ENCODE peak calls at places on chromosomes 5 and 9, in five cellular contexts. One of them, this sample, is unnamed.
A peak's percentile ranks its signal among the peaks of the same experiment; 100 is the strongest.

GRCh38 chr5:145936401-145937131 is at the start of gene SH3RF2:
- DNase-seq in neuronal stem cell: peak; percentile 78
- DNase-seq in H1: peak; percentile 95
- DNase-seq in H9: peak; percentile 97
- DNase-seq in trophoblast cell: peak; percentile 46
- DNase-seq in this sample: peak; percentile 74

GRCh38 chr9:127826253-127826913 is 23.7 kb downstream of the FPGS start:
- DNase-seq in neuronal stem cell: no peak
- DNase-seq in H1: no peak
- DNase-seq in H9: no peak
- DNase-seq in trophoblast cell: no peak
- DNase-seq in this sample: no peak

GRCh38 chr5:138035605-138036537 is 3.0 kb upstream of the FAM13B start:
- DNase-seq in neuronal stem cell: peak; percentile 76
- DNase-seq in H1: peak; percentile 57
- DNase-seq in H9: peak; percentile 75
- DNase-seq in trophoblast cell: peak; percentile 98
- DNase-seq in this sample: peak; percentile 92

GRCh38 chr5:177399903-177400868 is at the start of gene PFN3:
- DNase-seq in neuronal stem cell: no peak
- DNase-seq in H1: no peak
- DNase-seq in H9: peak; percentile 61
- DNase-seq in trophoblast cell: peak; percentile 25
- DNase-seq in this sample: no peak

GRCh38 chr5:64612349-64612961 is 77.8 kb upstream of the SHISAL2B start:
- DNase-seq in neuronal stem cell: peak; percentile 59
- DNase-seq in H1: no peak
- DNase-seq in H9: peak; percentile 36
- DNase-seq in trophoblast cell: peak; percentile 75
- DNase-seq in this sample: peak; percentile 69

GRCh38 chr5:140055152-140055551 is 12.1 kb upstream of the NRG2 start:
- DNase-seq in neuronal stem cell: no peak
- DNase-seq in H1: no peak
- DNase-seq in H9: no peak
- DNase-seq in trophoblast cell: no peak
- DNase-seq in this sample: no peak

GRCh38 chr5:14004598-14005394 is 60.3 kb upstream of the DNAH5 start:
- DNase-seq in neuronal stem cell: no peak
- DNase-seq in H1: no peak
- DNase-seq in H9: no peak
- DNase-seq in trophoblast cell: no peak
- DNase-seq in this sample: no peak

GRCh38 chr9:114140850-114141249 is 14.5 kb upstream of the COL27A1 start:
- DNase-seq in neuronal stem cell: no peak
- DNase-seq in H1: no peak
- DNase-seq in H9: no peak
- DNase-seq in trophoblast cell: no peak
- DNase-seq in this sample: no peak

GRCh38 chr9:33225319-33226152 is 14.4 kb upstream of the SPINK4 start:
- DNase-seq in neuronal stem cell: peak; percentile 54
- DNase-seq in H1: peak; percentile 60
- DNase-seq in H9: no peak
- DNase-seq in trophoblast cell: peak; percentile 96
- DNase-seq in this sample: peak; percentile 79

GRCh38 chr5:141772281-141772680 is 90.3 kb upstream of the ARAP3 start:
- DNase-seq in neuronal stem cell: no peak
- DNase-seq in H1: no peak
- DNase-seq in H9: no peak
- DNase-seq in trophoblast cell: no peak
- DNase-seq in this sample: no peak

DNA sequence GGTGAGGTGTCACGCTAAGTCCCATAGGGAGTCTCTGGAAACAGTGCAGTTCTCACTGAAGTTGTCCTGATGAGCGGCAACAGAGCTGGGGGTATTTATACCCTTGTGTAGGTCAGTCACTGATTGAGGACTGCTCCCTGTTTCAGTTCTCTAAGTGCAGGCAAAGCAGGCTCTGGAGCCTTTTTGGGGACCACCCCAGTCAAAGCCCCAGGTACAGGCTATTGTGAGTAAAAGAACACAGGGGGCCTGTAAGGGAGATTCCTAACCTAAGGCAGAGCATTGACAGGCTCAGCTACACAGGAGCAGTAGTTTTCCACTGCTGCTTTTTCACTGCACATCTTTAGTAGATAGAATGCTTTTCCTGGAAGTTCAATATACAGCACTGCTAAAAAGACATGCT is 221.3 kb downstream of the ESM1 start:
- DNase-seq in neuronal stem cell: no peak
- DNase-seq in H1: no peak
- DNase-seq in H9: no peak
- DNase-seq in trophoblast cell: no peak
- DNase-seq in this sample: no peak
- H4K8ac ChIP-seq in neuronal stem cell: no peak overlapping the region
- H4K8ac ChIP-seq in H1: no peak overlapping the region
- H4K8ac ChIP-seq in H9: no peak overlapping the region
- H4K8ac ChIP-seq in trophoblast cell: no peak overlapping the region
- H4K8ac ChIP-seq in this sample: no peak overlapping the region

DNA sequence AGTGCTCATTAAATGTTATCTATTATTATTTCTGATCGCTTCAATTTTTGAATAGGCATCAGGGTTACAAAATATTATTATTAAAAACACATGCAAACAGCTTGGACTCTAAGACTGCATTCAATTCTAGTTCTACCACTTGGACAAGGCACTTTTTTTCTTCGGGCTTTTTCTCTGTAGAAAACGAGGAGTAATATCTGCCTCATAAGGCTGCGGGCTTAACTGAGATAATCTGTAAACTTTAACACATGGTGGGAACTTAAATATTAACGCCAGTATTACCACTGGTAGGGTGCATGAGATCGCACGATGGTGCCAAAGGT is 511 bp upstream of the SPDL1 start:
- DNase-seq in neuronal stem cell: no peak
- DNase-seq in H1: no peak
- DNase-seq in H9: no peak
- DNase-seq in trophoblast cell: no peak
- DNase-seq in this sample: no peak
- H2BK12ac ChIP-seq in neuronal stem cell: no peak overlapping the region
- H2BK12ac ChIP-seq in H1: no peak overlapping the region
- H2BK12ac ChIP-seq in H9: no peak overlapping the region
- H2BK12ac ChIP-seq in trophoblast cell: no peak overlapping the region
- H2BK12ac ChIP-seq in this sample: no peak overlapping the region

GRCh38 chr9:104794070-104794469 is 30.1 kb downstream of the NIPSNAP3B start:
- DNase-seq in neuronal stem cell: no peak
- DNase-seq in H1: peak; percentile 22
- DNase-seq in H9: no peak
- DNase-seq in trophoblast cell: no peak
- DNase-seq in this sample: no peak
- H2AFZ ChIP-seq in neuronal stem cell: no peak overlapping the region
- H2AFZ ChIP-seq in H1: no peak overlapping the region
- H2AFZ ChIP-seq in H9: no peak overlapping the region
- H2AFZ ChIP-seq in trophoblast cell: no peak overlapping the region
- H2AFZ ChIP-seq in this sample: no peak overlapping the region

GRCh38 chr5:96339862-96340261 is 93.2 kb downstream of the PCSK1 start:
- DNase-seq in neuronal stem cell: no peak
- DNase-seq in H1: no peak
- DNase-seq in H9: no peak
- DNase-seq in trophoblast cell: no peak
- DNase-seq in this sample: no peak

GRCh38 chr5:96337048-96337781 is 95.8 kb downstream of the PCSK1 start:
- DNase-seq in neuronal stem cell: no peak
- DNase-seq in H1: no peak
- DNase-seq in H9: no peak
- DNase-seq in trophoblast cell: peak; percentile 70
- DNase-seq in this sample: no peak

GRCh38 chr5:96340357-96340756 is 92.7 kb downstream of the PCSK1 start:
- DNase-seq in neuronal stem cell: no peak
- DNase-seq in H1: no peak
- DNase-seq in H9: no peak
- DNase-seq in trophoblast cell: no peak
- DNase-seq in this sample: no peak

GRCh38 chr5:96338089-96338488 is 95.0 kb downstream of the PCSK1 start:
- DNase-seq in neuronal stem cell: no peak
- DNase-seq in H1: no peak
- DNase-seq in H9: no peak
- DNase-seq in trophoblast cell: no peak
- DNase-seq in this sample: no peak

GRCh38 chr5:96338624-96339023 is 94.4 kb downstream of the PCSK1 start:
- DNase-seq in neuronal stem cell: no peak
- DNase-seq in H1: no peak
- DNase-seq in H9: no peak
- DNase-seq in trophoblast cell: no peak
- DNase-seq in this sample: no peak
- H4K8ac ChIP-seq in neuronal stem cell: no peak overlapping the region
- H4K8ac ChIP-seq in H1: no peak overlapping the region
- H4K8ac ChIP-seq in H9: no peak overlapping the region
- H4K8ac ChIP-seq in trophoblast cell: no peak overlapping the region
- H4K8ac ChIP-seq in this sample: no peak overlapping the region

DNA sequence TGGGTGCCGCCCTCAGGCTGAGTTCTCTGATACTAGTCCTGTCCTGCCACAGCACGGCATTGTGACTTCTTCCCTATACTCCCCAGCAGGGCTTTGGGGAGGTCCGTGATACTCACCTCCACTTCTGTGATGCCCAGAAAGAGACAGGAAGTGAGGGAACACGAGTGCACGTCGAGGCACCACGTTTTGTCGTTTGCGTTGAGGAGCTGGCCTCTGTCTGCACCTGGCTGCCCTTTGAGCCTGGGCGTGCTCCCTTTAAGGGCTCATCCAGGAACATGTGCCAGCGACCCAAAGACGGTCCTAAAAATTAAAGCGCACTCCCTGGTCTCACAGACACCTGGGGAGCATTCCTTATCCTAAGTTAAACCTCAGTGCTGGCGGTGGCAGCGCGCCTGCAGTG is 8.7 kb upstream of the IRX4 start:
- DNase-seq in neuronal stem cell: no peak
- DNase-seq in H1: no peak
- DNase-seq in H9: no peak
- DNase-seq in trophoblast cell: no peak
- DNase-seq in this sample: no peak
- H2BK12ac ChIP-seq in neuronal stem cell: no peak overlapping the region
- H2BK12ac ChIP-seq in H1: peak overlapping the region; percentile 39
- H2BK12ac ChIP-seq in H9: no peak overlapping the region
- H2BK12ac ChIP-seq in trophoblast cell: no peak overlapping the region
- H2BK12ac ChIP-seq in this sample: no peak overlapping the region

GRCh38 chr5:39099831-39100230 is 25.6 kb upstream of the RICTOR start:
- DNase-seq in neuronal stem cell: no peak
- DNase-seq in H1: no peak
- DNase-seq in H9: no peak
- DNase-seq in trophoblast cell: peak; percentile 16
- DNase-seq in this sample: no peak
- H2AFZ ChIP-seq in neuronal stem cell: no peak overlapping the region
- H2AFZ ChIP-seq in H1: no peak overlapping the region
- H2AFZ ChIP-seq in H9: no peak overlapping the region
- H2AFZ ChIP-seq in trophoblast cell: no peak overlapping the region
- H2AFZ ChIP-seq in this sample: no peak overlapping the region

DNA sequence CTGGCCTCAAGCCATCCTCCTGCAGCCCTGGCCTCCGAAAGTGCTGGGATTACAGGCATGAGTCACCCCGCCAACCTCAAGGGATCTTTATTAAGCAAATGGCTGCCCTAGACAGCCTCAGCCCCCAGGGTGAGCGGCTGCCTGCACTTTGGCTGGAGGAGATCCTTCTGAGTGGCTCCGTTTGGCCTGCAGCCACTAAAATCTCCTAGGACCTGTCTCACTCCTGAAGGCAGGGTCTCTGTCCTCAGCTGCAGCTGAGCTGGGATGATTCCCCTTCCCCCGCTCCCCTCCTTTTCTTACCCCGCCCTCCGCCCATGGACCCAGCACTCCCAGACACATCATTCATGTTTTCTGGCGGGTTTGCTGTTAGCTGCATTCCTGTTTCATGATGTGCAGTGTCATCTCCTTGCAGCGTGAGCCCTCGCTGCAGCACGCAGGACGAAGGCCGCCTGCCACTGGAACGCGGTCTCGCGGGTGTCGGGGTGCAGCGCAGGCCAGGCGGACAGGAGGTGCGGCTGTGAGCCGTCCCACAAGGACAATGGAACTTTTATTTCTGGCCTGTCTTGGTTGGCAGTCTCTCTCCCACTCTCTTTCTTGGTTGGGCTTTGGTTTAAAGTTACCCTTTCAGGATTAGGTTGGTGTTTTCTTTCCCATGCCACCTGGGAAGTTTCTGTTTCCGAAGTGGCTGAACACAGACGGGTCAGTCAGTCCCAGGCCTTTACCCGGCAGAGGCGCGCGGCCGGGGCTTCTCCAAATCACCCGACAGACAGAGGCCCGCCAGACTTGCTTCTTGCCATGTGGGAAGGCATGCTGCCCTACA is 137.1 kb downstream of the FOXD1 start:
- DNase-seq in neuronal stem cell: peak; percentile 32
- DNase-seq in H1: peak; percentile 71
- DNase-seq in H9: peak; percentile 68
- DNase-seq in trophoblast cell: peak; percentile 7
- DNase-seq in this sample: peak; percentile 93
- H4K8ac ChIP-seq in neuronal stem cell: peak overlapping the region; percentile 66
- H4K8ac ChIP-seq in H1: no peak overlapping the region
- H4K8ac ChIP-seq in H9: no peak overlapping the region
- H4K8ac ChIP-seq in trophoblast cell: no peak overlapping the region
- H4K8ac ChIP-seq in this sample: peak overlapping the region; percentile 30

GRCh38 chr5:131282235-131282634 is 18.4 kb downstream of the CDC42SE2 start:
- DNase-seq in neuronal stem cell: no peak
- DNase-seq in H1: no peak
- DNase-seq in H9: no peak
- DNase-seq in trophoblast cell: peak; percentile 77
- DNase-seq in this sample: no peak
- H2BK12ac ChIP-seq in neuronal stem cell: no peak overlapping the region
- H2BK12ac ChIP-seq in H1: no peak overlapping the region
- H2BK12ac ChIP-seq in H9: no peak overlapping the region
- H2BK12ac ChIP-seq in trophoblast cell: no peak overlapping the region
- H2BK12ac ChIP-seq in this sample: no peak overlapping the region

DNA sequence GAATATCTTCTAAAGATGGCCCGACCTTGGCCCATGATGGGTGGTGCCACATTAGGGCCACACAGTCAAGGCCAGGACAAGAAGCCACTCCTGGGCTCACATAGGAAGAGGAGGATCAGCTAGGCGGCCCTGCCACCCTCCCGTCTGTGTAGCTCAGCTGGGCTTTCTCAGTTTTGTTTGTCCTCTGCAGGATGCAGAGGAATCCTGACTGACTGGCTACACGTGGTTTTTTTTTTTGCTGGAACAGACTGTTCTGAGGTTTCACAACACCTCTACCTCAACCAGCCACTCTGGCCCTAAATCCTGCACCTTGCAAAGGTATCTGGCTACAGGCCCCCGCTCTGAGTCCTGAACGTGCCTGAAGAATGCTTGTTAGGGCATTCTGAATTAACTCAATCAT is 88.3 kb upstream of the MSX2 start:
- DNase-seq in neuronal stem cell: no peak
- DNase-seq in H1: no peak
- DNase-seq in H9: no peak
- DNase-seq in trophoblast cell: peak; percentile 71
- DNase-seq in this sample: no peak
- H2AFZ ChIP-seq in neuronal stem cell: no peak overlapping the region
- H2AFZ ChIP-seq in H1: no peak overlapping the region
- H2AFZ ChIP-seq in H9: no peak overlapping the region
- H2AFZ ChIP-seq in trophoblast cell: no peak overlapping the region
- H2AFZ ChIP-seq in this sample: no peak overlapping the region